ENCODE peak calls at places on chromosomes 3 and 15, in ten cellular contexts. One of them, this sample, is unnamed.

GRCh38 chr3:141266797-141267555 is 35.4 kb downstream of the PXYLP1 start:
- DNase-seq in mammary epithelial cell: no peak
- DNase-seq in colonic mucosa: no peak
- DNase-seq in BE2C: no peak
- DNase-seq in transverse colon: no peak
- DNase-seq in LNCaP clone FGC: no peak
- DNase-seq in neural progenitor cell: no peak
- DNase-seq in GM23338: no peak
- DNase-seq in fibroblast of lung: no peak
- DNase-seq in left lung: no peak
- DNase-seq in this sample: no peak

GRCh38 chr15:59794229-59794886 is 105.2 kb upstream of the BNIP2 start:
- DNase-seq in fibroblast of lung: no peak
- DNase-seq in mammary epithelial cell: peak; percentile 37
- DNase-seq in colonic mucosa: no peak
- DNase-seq in transverse colon: no peak
- DNase-seq in BE2C: no peak
- DNase-seq in neural progenitor cell: no peak
- DNase-seq in left lung: no peak
- DNase-seq in LNCaP clone FGC: no peak
- DNase-seq in GM23338: no peak
- DNase-seq in this sample: no peak

GRCh38 chr15:64911317-64912186 is at the start of gene ANKDD1A:
- DNase-seq in BE2C: peak; percentile 85
- DNase-seq in neural progenitor cell: peak; percentile 91
- DNase-seq in GM23338: peak; percentile 91
- DNase-seq in LNCaP clone FGC: no peak
- DNase-seq in mammary epithelial cell: peak; percentile 57
- DNase-seq in transverse colon: peak; percentile 73
- DNase-seq in left lung: peak; percentile 88
- DNase-seq in colonic mucosa: peak; percentile 52
- DNase-seq in fibroblast of lung: peak; percentile 28
- DNase-seq in this sample: no peak

GRCh38 chr3:41224120-41224806 is 25.0 kb downstream of the CTNNB1 start:
- DNase-seq in transverse colon: no peak
- DNase-seq in fibroblast of lung: peak; percentile 87
- DNase-seq in GM23338: no peak
- DNase-seq in LNCaP clone FGC: no peak
- DNase-seq in mammary epithelial cell: peak; percentile 78
- DNase-seq in neural progenitor cell: no peak
- DNase-seq in left lung: no peak
- DNase-seq in colonic mucosa: no peak
- DNase-seq in BE2C: no peak
- DNase-seq in this sample: no peak

GRCh38 chr15:65066001-65066634 is 1.7 kb downstream of the RASL12 start:
- DNase-seq in LNCaP clone FGC: no peak
- DNase-seq in BE2C: no peak
- DNase-seq in fibroblast of lung: no peak
- DNase-seq in mammary epithelial cell: no peak
- DNase-seq in GM23338: no peak
- DNase-seq in colonic mucosa: no peak
- DNase-seq in transverse colon: no peak
- DNase-seq in left lung: no peak
- DNase-seq in neural progenitor cell: peak; percentile 30
- DNase-seq in this sample: no peak

GRCh38 chr15:65839354-65839901 is 29.9 kb upstream of the RAB11A start:
- DNase-seq in LNCaP clone FGC: no peak
- DNase-seq in left lung: no peak
- DNase-seq in BE2C: no peak
- DNase-seq in transverse colon: no peak
- DNase-seq in mammary epithelial cell: no peak
- DNase-seq in fibroblast of lung: no peak
- DNase-seq in neural progenitor cell: no peak
- DNase-seq in colonic mucosa: no peak
- DNase-seq in GM23338: no peak
- DNase-seq in this sample: no peak

GRCh38 chr15:67930720-67931119 is 90.9 kb upstream of the RNU6-1 start:
- DNase-seq in left lung: no peak
- DNase-seq in LNCaP clone FGC: no peak
- DNase-seq in neural progenitor cell: no peak
- DNase-seq in colonic mucosa: no peak
- DNase-seq in transverse colon: no peak
- DNase-seq in BE2C: no peak
- DNase-seq in mammary epithelial cell: no peak
- DNase-seq in fibroblast of lung: no peak
- DNase-seq in GM23338: no peak
- DNase-seq in this sample: no peak

GRCh38 chr3:27666708-27667107 is 55.4 kb downstream of the EOMES start:
- DNase-seq in GM23338: peak; percentile 93
- DNase-seq in colonic mucosa: peak; percentile 32
- DNase-seq in neural progenitor cell: peak; percentile 94
- DNase-seq in left lung: peak; percentile 80
- DNase-seq in LNCaP clone FGC: no peak
- DNase-seq in mammary epithelial cell: no peak
- DNase-seq in transverse colon: peak; percentile 49
- DNase-seq in fibroblast of lung: peak; percentile 76
- DNase-seq in BE2C: peak; percentile 35
- DNase-seq in this sample: peak; percentile 46

GRCh38 chr15:80070840-80071239 is 11.4 kb downstream of the ZFAND6 start:
- DNase-seq in LNCaP clone FGC: no peak
- DNase-seq in GM23338: no peak
- DNase-seq in BE2C: no peak
- DNase-seq in colonic mucosa: no peak
- DNase-seq in neural progenitor cell: no peak
- DNase-seq in transverse colon: no peak
- DNase-seq in left lung: no peak
- DNase-seq in fibroblast of lung: peak; percentile 77
- DNase-seq in mammary epithelial cell: no peak
- DNase-seq in this sample: no peak

GRCh38 chr3:138786788-138787276 is 47.9 kb downstream of the PIK3CB start:
- DNase-seq in BE2C: no peak
- DNase-seq in fibroblast of lung: peak; percentile 67
- DNase-seq in neural progenitor cell: no peak
- DNase-seq in GM23338: no peak
- DNase-seq in LNCaP clone FGC: no peak
- DNase-seq in transverse colon: no peak
- DNase-seq in colonic mucosa: peak; percentile 32
- DNase-seq in mammary epithelial cell: peak; percentile 71
- DNase-seq in left lung: no peak
- DNase-seq in this sample: no peak

GRCh38 chr3:139113766-139114165 is 69.1 kb upstream of the PRR23C start:
- DNase-seq in transverse colon: no peak
- DNase-seq in neural progenitor cell: no peak
- DNase-seq in GM23338: no peak
- DNase-seq in mammary epithelial cell: no peak
- DNase-seq in left lung: no peak
- DNase-seq in BE2C: no peak
- DNase-seq in LNCaP clone FGC: no peak
- DNase-seq in colonic mucosa: no peak
- DNase-seq in fibroblast of lung: no peak
- DNase-seq in this sample: no peak

GRCh38 chr15:96365781-96366525 is 35.5 kb downstream of the NR2F2 start:
- DNase-seq in mammary epithelial cell: no peak
- DNase-seq in GM23338: peak; percentile 79
- DNase-seq in fibroblast of lung: no peak
- DNase-seq in LNCaP clone FGC: no peak
- DNase-seq in BE2C: no peak
- DNase-seq in neural progenitor cell: peak; percentile 65
- DNase-seq in colonic mucosa: no peak
- DNase-seq in transverse colon: no peak
- DNase-seq in left lung: peak; percentile 71
- DNase-seq in this sample: no peak

GRCh38 chr3:23256741-23257435 is 53.8 kb downstream of the UBE2E2 start:
- DNase-seq in mammary epithelial cell: no peak
- DNase-seq in neural progenitor cell: no peak
- DNase-seq in BE2C: no peak
- DNase-seq in LNCaP clone FGC: no peak
- DNase-seq in colonic mucosa: no peak
- DNase-seq in fibroblast of lung: no peak
- DNase-seq in left lung: no peak
- DNase-seq in transverse colon: no peak
- DNase-seq in GM23338: no peak
- DNase-seq in this sample: no peak

DNA sequence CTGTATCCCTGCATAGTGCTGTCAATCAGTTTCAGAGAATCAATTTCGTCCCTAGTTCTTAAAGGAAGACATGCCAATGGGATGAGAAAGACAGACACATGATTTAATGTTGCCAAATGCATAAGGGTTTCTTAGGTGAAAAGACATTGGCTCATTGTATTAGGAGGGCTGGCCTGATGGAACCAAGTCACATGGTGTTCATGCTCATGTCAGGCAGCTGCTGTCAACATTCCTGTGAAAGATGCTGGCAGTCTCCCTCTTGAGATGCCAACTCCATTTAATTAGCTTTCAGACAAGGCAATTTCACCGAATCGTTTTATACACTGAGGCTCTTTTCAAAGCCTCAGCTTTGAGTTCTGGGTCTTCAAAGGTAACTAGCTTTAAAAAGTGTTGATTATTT is 16.1 kb upstream of the IL1RAP start:
- DNase-seq in fibroblast of lung: no peak
- DNase-seq in colonic mucosa: no peak
- DNase-seq in transverse colon: no peak
- DNase-seq in GM23338: no peak
- DNase-seq in BE2C: no peak
- DNase-seq in mammary epithelial cell: peak; percentile 52
- DNase-seq in LNCaP clone FGC: no peak
- DNase-seq in left lung: no peak
- DNase-seq in neural progenitor cell: no peak
- DNase-seq in this sample: no peak
- TF ChIP-seq CTCF in fibroblast of lung: no peak
- TF ChIP-seq CTCF in colonic mucosa: no peak
- TF ChIP-seq CTCF in transverse colon: no peak
- TF ChIP-seq CTCF in GM23338: no peak
- TF ChIP-seq CTCF in BE2C: no peak
- TF ChIP-seq CTCF in mammary epithelial cell: no peak
- TF ChIP-seq CTCF in LNCaP clone FGC: no peak
- TF ChIP-seq CTCF in left lung: no peak
- TF ChIP-seq CTCF in neural progenitor cell: no peak
- TF ChIP-seq CTCF in this sample: no peak

GRCh38 chr3:97821810-97822775 is at the start of gene CRYBG3:
- DNase-seq in fibroblast of lung: peak; percentile 74
- DNase-seq in GM23338: peak; percentile 87
- DNase-seq in LNCaP clone FGC: peak; percentile 26
- DNase-seq in colonic mucosa: peak; percentile 86
- DNase-seq in transverse colon: peak; percentile 88
- DNase-seq in BE2C: peak; percentile 91
- DNase-seq in neural progenitor cell: peak; percentile 91
- DNase-seq in mammary epithelial cell: peak; percentile 84
- DNase-seq in left lung: peak; percentile 96
- DNase-seq in this sample: peak; percentile 32
- TF ChIP-seq CTCF in fibroblast of lung: peak; percentile 35
- TF ChIP-seq CTCF in GM23338: peak; percentile 31
- TF ChIP-seq CTCF in LNCaP clone FGC: peak; percentile 20
- TF ChIP-seq CTCF in colonic mucosa: peak; percentile 15
- TF ChIP-seq CTCF in transverse colon: no peak
- TF ChIP-seq CTCF in BE2C: peak; percentile 50
- TF ChIP-seq CTCF in neural progenitor cell: peak; percentile 52
- TF ChIP-seq CTCF in mammary epithelial cell: peak; percentile 39
- TF ChIP-seq CTCF in left lung: no peak
- TF ChIP-seq CTCF in this sample: peak; percentile 29

DNA sequence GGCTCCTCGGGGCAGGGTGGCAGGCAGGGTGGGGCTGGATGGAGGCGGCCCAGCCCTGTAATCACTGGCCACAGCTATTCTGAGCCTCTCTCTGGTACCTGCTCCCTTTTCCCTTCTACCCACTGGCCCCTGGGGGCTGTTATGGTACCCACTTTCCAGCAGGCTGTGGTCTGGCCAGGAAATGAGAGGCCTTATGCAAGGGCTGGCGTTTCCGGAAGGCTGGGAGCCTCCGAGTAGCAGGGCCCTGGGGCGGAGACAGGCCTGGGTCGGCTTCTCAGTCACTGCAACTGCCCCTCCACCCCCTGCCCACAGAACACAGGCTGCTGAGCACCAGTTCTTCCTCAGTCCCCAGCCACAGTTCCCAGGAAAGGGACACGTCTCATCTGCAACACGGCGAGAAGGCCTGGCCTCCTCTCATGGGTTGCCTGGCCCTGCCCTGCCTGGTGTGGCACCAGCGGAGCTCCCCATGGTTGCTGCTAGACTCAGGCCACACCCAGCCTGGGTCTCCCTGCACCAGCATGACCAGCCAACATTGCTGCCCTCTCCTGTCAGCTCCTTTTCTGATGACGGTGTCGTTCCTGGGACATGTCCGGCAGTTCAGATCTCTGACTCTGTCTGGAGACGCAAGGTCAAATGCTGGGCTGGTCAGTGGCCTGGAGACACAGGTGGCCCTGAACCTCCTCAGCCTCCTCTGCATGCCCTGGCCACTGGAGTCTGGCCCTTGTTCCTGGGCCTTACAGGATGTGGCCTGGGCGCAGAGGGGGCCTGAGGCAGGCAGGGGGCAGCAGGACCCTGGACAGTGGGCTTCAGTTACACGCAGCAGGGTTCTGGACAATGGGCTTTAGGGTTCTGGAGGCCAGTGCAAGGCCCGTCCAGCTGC is 6.5 kb downstream of the CHST13 start:
- DNase-seq in GM23338: no peak
- DNase-seq in fibroblast of lung: no peak
- DNase-seq in colonic mucosa: no peak
- DNase-seq in LNCaP clone FGC: no peak
- DNase-seq in BE2C: no peak
- DNase-seq in transverse colon: peak; percentile 33
- DNase-seq in neural progenitor cell: no peak
- DNase-seq in mammary epithelial cell: no peak
- DNase-seq in left lung: peak; percentile 91
- DNase-seq in this sample: no peak
- TF ChIP-seq CTCF in GM23338: peak; percentile 28
- TF ChIP-seq CTCF in fibroblast of lung: no peak
- TF ChIP-seq CTCF in colonic mucosa: no peak
- TF ChIP-seq CTCF in LNCaP clone FGC: no peak
- TF ChIP-seq CTCF in BE2C: peak; percentile 10
- TF ChIP-seq CTCF in transverse colon: no peak
- TF ChIP-seq CTCF in neural progenitor cell: peak; percentile 42
- TF ChIP-seq CTCF in mammary epithelial cell: no peak
- TF ChIP-seq CTCF in left lung: no peak
- TF ChIP-seq CTCF in this sample: no peak

DNA sequence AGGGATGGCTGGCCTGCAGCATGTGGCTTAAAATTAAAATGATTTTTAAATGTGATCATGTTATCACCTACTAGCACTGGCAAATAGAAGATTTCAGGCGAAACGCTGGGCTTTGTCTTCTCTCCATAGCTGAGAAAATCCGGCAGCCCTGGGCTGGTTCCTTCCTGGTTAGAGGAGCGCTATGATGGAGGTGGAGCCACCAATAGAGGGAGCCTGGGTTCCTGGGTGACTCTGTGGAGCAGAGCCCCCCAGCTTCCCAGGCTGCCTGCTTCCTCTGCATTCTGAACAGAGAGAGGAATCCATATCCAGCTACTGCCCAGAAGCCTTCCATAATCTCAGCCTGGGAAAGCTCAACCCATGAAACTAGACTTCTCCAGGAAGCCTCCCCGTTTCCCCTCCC is 32.6 kb upstream of the IQSEC1 start:
- DNase-seq in LNCaP clone FGC: no peak
- DNase-seq in neural progenitor cell: no peak
- DNase-seq in GM23338: peak; percentile 36
- DNase-seq in BE2C: no peak
- DNase-seq in transverse colon: no peak
- DNase-seq in left lung: peak; percentile 11
- DNase-seq in mammary epithelial cell: no peak
- DNase-seq in colonic mucosa: no peak
- DNase-seq in fibroblast of lung: no peak
- DNase-seq in this sample: no peak
- TF ChIP-seq CTCF in LNCaP clone FGC: peak; percentile 13
- TF ChIP-seq CTCF in neural progenitor cell: peak; percentile 14
- TF ChIP-seq CTCF in GM23338: peak; percentile 11
- TF ChIP-seq CTCF in BE2C: no peak
- TF ChIP-seq CTCF in transverse colon: no peak
- TF ChIP-seq CTCF in left lung: no peak
- TF ChIP-seq CTCF in mammary epithelial cell: no peak
- TF ChIP-seq CTCF in colonic mucosa: no peak
- TF ChIP-seq CTCF in fibroblast of lung: no peak
- TF ChIP-seq CTCF in this sample: no peak